ENCODE peak calls at places on chromosomes 3 and 15, in four cellular contexts. W is Peyer's patch, J is A549, Z is heart right ventricle. Q is an unnamed sample.

GRCh38 chr3:9026320-9027040 is 63.2 kb upstream of the RAD18 start:
- DNase-seq in W (no peak), J (no peak), Z (no peak), Q (no peak)

GRCh38 chr3:78969483-78969882 is 798.3 kb downstream of the ROBO1 start:
- DNase-seq in W (no peak), J (no peak), Z (peak), Q (no peak)

GRCh38 chr15:61682891-61683500 is 377.3 kb downstream of the VPS13C start:
- DNase-seq in W (no peak), J (no peak), Z (no peak), Q (no peak)

GRCh38 chr3:87370007-87370406 is 93.6 kb upstream of the POU1F1 start:
- DNase-seq in W (no peak), J (no peak), Z (no peak), Q (no peak)

GRCh38 chr15:59282515-59283337 is 76.1 kb downstream of the LDHAL6B start:
- DNase-seq in W (no peak), J (no peak), Z (no peak), Q (no peak)

GRCh38 chr15:63583027-63583426 is 14.2 kb upstream of the FBXL22 start:
- DNase-seq in W (no peak), J (no peak), Z (no peak), Q (no peak)

GRCh38 chr3:180383332-180384020 is 218.5 kb upstream of the TTC14 start:
- DNase-seq in W (no peak), J (no peak), Z (no peak), Q (no peak)

GRCh38 chr3:9876991-9877390 is 3.1 kb downstream of the CIDEC start:
- DNase-seq in W (no peak), J (no peak), Z (no peak), Q (no peak)

GRCh38 chr3:101926594-101927105 is 77.3 kb downstream of the NFKBIZ start:
- DNase-seq in W (no peak), J (no peak), Z (no peak), Q (no peak)

GRCh38 chr3:127820221-127820870 is 2.0 kb downstream of the MGLL start:
- DNase-seq in W (no peak), J (no peak), Z (no peak), Q (no peak)

GRCh38 chr3:187742351-187743171 is 2.7 kb downstream of the BCL6 start:
- DNase-seq in W (peak), J (no peak), Z (peak), Q (no peak)

GRCh38 chr3:139491027-139491700 is 14.8 kb upstream of the RBP2 start:
- DNase-seq in W (no peak), J (no peak), Z (peak), Q (no peak)

GRCh38 chr3:186705882-186706780 is 11.0 kb upstream of the KNG1 start:
- DNase-seq in W (no peak), J (no peak), Z (no peak), Q (peak)

GRCh38 chr3:77041156-77041696 is 1.3 kb downstream of the ROBO2 start:
- DNase-seq in W (no peak), J (no peak), Z (no peak), Q (no peak)

GRCh38 chr3:70108072-70108471 is 108.5 kb downstream of the SAMMSON start:
- DNase-seq in W (no peak), J (no peak), Z (no peak), Q (no peak)
- TF ChIP-seq CTCF in W (peak), J (no peak), Z (peak), Q (no peak)

DNA sequence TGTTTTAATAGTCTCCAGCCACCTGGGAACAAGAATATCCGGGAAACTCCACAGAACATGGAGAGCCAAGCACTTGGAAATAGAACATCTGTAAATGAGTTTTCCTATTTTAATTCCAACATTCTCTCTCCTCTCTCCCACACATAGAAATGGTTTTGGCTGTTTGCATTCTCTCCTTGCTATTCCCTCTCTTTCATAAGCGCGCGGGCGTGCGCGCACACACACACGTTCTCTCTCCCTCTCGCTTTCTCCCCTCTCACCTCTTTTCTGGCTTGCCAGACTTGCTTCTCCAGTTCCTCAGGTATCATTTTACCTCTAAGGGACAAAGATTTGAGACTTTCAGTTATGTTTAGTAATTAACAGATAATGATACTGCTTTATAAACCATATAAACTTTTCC is 50.5 kb downstream of the GADL1 start:
- DNase-seq in W (no peak), J (no peak), Z (no peak), Q (no peak)
- TF ChIP-seq CTCF in W (no peak), J (no peak), Z (no peak), Q (no peak)

GRCh38 chr3:169604568-169604967 is 58.9 kb downstream of the MECOM start:
- DNase-seq in W (no peak), J (no peak), Z (no peak), Q (no peak)
- TF ChIP-seq CTCF in W (no peak), J (no peak), Z (peak), Q (no peak)

DNA sequence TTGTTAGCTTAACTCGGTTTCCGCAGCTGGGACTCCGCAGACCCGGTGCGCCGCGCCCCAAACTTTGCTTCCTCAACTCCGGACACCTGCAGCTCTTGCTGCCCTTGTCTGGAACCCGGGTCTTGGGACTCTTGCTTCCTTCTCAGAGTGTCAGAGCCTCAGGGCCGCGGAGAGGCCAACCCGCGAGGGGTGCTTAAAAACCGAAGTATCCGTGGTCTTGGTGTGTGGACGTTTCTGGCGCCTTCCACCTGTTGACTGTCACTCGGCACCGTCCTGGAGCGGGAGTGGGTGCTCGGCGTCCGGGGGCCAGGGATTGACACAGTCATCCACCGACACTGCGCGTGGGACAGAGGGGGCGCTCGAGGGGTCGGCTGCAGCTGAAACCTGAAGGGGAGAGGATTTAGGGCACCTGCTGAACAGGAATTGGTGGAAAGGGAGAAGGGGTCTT is 386 bp downstream of the SQOR start:
- DNase-seq in W (peak), J (peak), Z (peak), Q (peak)
- TF ChIP-seq CTCF in W (peak), J (peak), Z (peak), Q (peak)

DNA sequence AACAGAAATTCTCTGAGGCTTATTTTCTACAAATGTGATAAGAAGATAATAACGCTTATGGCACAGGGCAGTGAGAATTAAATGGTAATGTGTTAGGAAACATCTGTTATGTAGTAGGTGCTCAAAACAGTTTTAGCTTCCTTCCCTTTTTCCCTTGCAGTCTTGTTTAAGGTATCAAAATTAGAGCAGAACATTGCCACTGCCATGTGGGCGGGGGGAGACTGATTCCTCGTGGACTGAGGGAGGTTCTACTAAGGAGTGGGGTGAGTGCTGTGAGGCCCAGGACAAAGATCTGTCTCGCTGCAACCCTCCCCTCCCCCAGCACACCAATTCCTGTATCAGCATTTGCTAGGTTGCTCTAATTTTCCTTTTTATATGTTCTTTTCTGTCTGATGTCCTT is 702.4 kb downstream of the TUSC7 start:
- DNase-seq in W (no peak), J (no peak), Z (no peak), Q (no peak)
- TF ChIP-seq CTCF in W (no peak), J (no peak), Z (no peak), Q (no peak)

GRCh38 chr3:49134471-49135265 is 1.8 kb upstream of the LAMB2 start:
- DNase-seq in W (no peak), J (no peak), Z (no peak), Q (no peak)
- TF ChIP-seq CTCF in W (no peak), J (no peak), Z (peak), Q (no peak)

GRCh38 chr3:66858656-66859381 is 139.3 kb upstream of the KBTBD8 start:
- DNase-seq in W (no peak), J (no peak), Z (no peak), Q (no peak)
- TF ChIP-seq CTCF in W (no peak), J (no peak), Z (no peak), Q (no peak)

Q was measured in natural killer cell.